ENCODE peak calls at places on chromosomes 1 and 21, in five cellular contexts. One of them, this sample, is unnamed.

GRCh38 chr1:170731566-170732261 is 67.8 kb downstream of the PRRX1 start:
- DNase-seq in K562: no peak
- DNase-seq in WTC11: no peak
- DNase-seq in H1: no peak
- DNase-seq in GM12878: no peak
- DNase-seq in this sample: no peak

GRCh38 chr1:11804666-11805453 is 904 bp downstream of the MTHFR start:
- DNase-seq in K562: peak; percentile 95
- DNase-seq in WTC11: no peak
- DNase-seq in H1: no peak
- DNase-seq in GM12878: no peak
- DNase-seq in this sample: no peak

GRCh38 chr1:110337704-110338199 is 1.4 kb upstream of the RBM15 start:
- DNase-seq in K562: peak; percentile 74
- DNase-seq in WTC11: peak; percentile 58
- DNase-seq in H1: no peak
- DNase-seq in GM12878: no peak
- DNase-seq in this sample: peak; percentile 54

GRCh38 chr21:44742418-44743153 is 31.2 kb upstream of the TSPEAR start:
- DNase-seq in K562: peak; percentile 41
- DNase-seq in WTC11: no peak
- DNase-seq in H1: no peak
- DNase-seq in GM12878: no peak
- DNase-seq in this sample: peak; percentile 30

GRCh38 chr1:42450081-42450480 is 5.7 kb downstream of the ZMYND12 start:
- DNase-seq in K562: no peak
- DNase-seq in WTC11: no peak
- DNase-seq in H1: no peak
- DNase-seq in GM12878: no peak
- DNase-seq in this sample: no peak

GRCh38 chr1:231421971-231422797 is at the start of gene EGLN1:
- DNase-seq in K562: peak; percentile 88
- DNase-seq in WTC11: peak; percentile 80
- DNase-seq in H1: peak; percentile 19
- DNase-seq in GM12878: peak; percentile 48
- DNase-seq in this sample: peak; percentile 82

GRCh38 chr1:47226121-47226977 is 5.7 kb downstream of the TAL1 start:
- DNase-seq in K562: no peak
- DNase-seq in WTC11: no peak
- DNase-seq in H1: no peak
- DNase-seq in GM12878: no peak
- DNase-seq in this sample: no peak

GRCh38 chr21:41681336-41681801 is 85.5 kb downstream of the RIPK4 start:
- DNase-seq in K562: no peak
- DNase-seq in WTC11: no peak
- DNase-seq in H1: no peak
- DNase-seq in GM12878: no peak
- DNase-seq in this sample: no peak

GRCh38 chr1:227841141-227841540 is 25.7 kb downstream of the PRSS38 start:
- DNase-seq in K562: no peak
- DNase-seq in WTC11: no peak
- DNase-seq in H1: no peak
- DNase-seq in GM12878: no peak
- DNase-seq in this sample: no peak

GRCh38 chr1:61301824-61302652 is 219.7 kb downstream of the NFIA start:
- DNase-seq in K562: no peak
- DNase-seq in WTC11: no peak
- DNase-seq in H1: no peak
- DNase-seq in GM12878: no peak
- DNase-seq in this sample: peak; percentile 56

GRCh38 chr1:169595764-169596711 is 9.8 kb upstream of the F5 start:
- DNase-seq in K562: no peak
- DNase-seq in WTC11: peak; percentile 48
- DNase-seq in H1: no peak
- DNase-seq in GM12878: no peak
- DNase-seq in this sample: peak; percentile 38

GRCh38 chr1:6809461-6809860 is 24.2 kb downstream of the CAMTA1 start:
- DNase-seq in K562: no peak
- DNase-seq in WTC11: no peak
- DNase-seq in H1: no peak
- DNase-seq in GM12878: no peak
- DNase-seq in this sample: no peak

GRCh38 chr1:113021430-113022085 is 51.4 kb upstream of the LRIG2 start:
- DNase-seq in K562: no peak
- DNase-seq in WTC11: no peak
- DNase-seq in H1: no peak
- DNase-seq in GM12878: no peak
- DNase-seq in this sample: peak; percentile 74

GRCh38 chr1:243837907-243838546 is 12.0 kb downstream of the AKT3 start:
- DNase-seq in K562: no peak
- DNase-seq in WTC11: no peak
- DNase-seq in H1: no peak
- DNase-seq in GM12878: no peak
- DNase-seq in this sample: no peak

GRCh38 chr1:8116892-8117262 is 90.8 kb upstream of the ERRFI1 start:
- DNase-seq in K562: no peak
- DNase-seq in WTC11: no peak
- DNase-seq in H1: no peak
- DNase-seq in GM12878: no peak
- DNase-seq in this sample: peak; percentile 93

GRCh38 chr1:187257476-187257875 is 428.7 kb downstream of the PLA2G4A start:
- DNase-seq in K562: no peak
- DNase-seq in WTC11: no peak
- DNase-seq in H1: no peak
- DNase-seq in GM12878: no peak
- DNase-seq in this sample: no peak

GRCh38 chr1:48332115-48332514 is 109.6 kb downstream of the SLC5A9 start:
- DNase-seq in K562: no peak
- DNase-seq in WTC11: no peak
- DNase-seq in H1: no peak
- DNase-seq in GM12878: no peak
- DNase-seq in this sample: no peak

GRCh38 chr1:33367488-33368405 is 46.8 kb upstream of the A3GALT2 start:
- DNase-seq in K562: peak; percentile 89
- DNase-seq in WTC11: peak; percentile 93
- DNase-seq in H1: peak; percentile 58
- DNase-seq in GM12878: no peak
- DNase-seq in this sample: peak; percentile 50

GRCh38 chr1:23456226-23456625 is 27.8 kb downstream of the ASAP3 start:
- DNase-seq in K562: no peak
- DNase-seq in WTC11: no peak
- DNase-seq in H1: no peak
- DNase-seq in GM12878: no peak
- DNase-seq in this sample: no peak

GRCh38 chr1:202105571-202106339 is 17.0 kb upstream of the GPR37L1 start:
- DNase-seq in K562: peak; percentile 92
- DNase-seq in WTC11: peak; percentile 83
- DNase-seq in H1: peak; percentile 58
- DNase-seq in GM12878: no peak
- DNase-seq in this sample: no peak

GRCh38 chr1:109773900-109774485 is 10.3 kb upstream of the EPS8L3 start:
- DNase-seq in K562: no peak
- DNase-seq in WTC11: no peak
- DNase-seq in H1: no peak
- DNase-seq in GM12878: no peak
- DNase-seq in this sample: no peak

GRCh38 chr1:9143250-9143649 is 14.3 kb upstream of the GPR157 start:
- DNase-seq in K562: no peak
- DNase-seq in WTC11: no peak
- DNase-seq in H1: no peak
- DNase-seq in GM12878: no peak
- DNase-seq in this sample: no peak

GRCh38 chr1:26799479-26800133 is 11.9 kb downstream of the PIGV start:
- DNase-seq in K562: peak; percentile 51
- DNase-seq in WTC11: no peak
- DNase-seq in H1: no peak
- DNase-seq in GM12878: no peak
- DNase-seq in this sample: no peak

GRCh38 chr1:246760426-246761347 is 36.5 kb downstream of the SCCPDH start:
- DNase-seq in K562: no peak
- DNase-seq in WTC11: no peak
- DNase-seq in H1: no peak
- DNase-seq in GM12878: no peak
- DNase-seq in this sample: no peak

GRCh38 chr1:201224671-201225400 is 34.2 kb downstream of the IGFN1 start:
- DNase-seq in K562: no peak
- DNase-seq in WTC11: no peak
- DNase-seq in H1: no peak
- DNase-seq in GM12878: no peak
- DNase-seq in this sample: no peak

GRCh38 chr1:225697437-225697836 is 44.5 kb upstream of the ENAH start:
- DNase-seq in K562: no peak
- DNase-seq in WTC11: no peak
- DNase-seq in H1: no peak
- DNase-seq in GM12878: no peak
- DNase-seq in this sample: no peak

GRCh38 chr1:163535401-163535800 is 213.6 kb downstream of the NUF2 start:
- DNase-seq in K562: no peak
- DNase-seq in WTC11: no peak
- DNase-seq in H1: no peak
- DNase-seq in GM12878: no peak
- DNase-seq in this sample: no peak
- TF ChIP-seq ATF2 in K562: no peak
- TF ChIP-seq ATF2 in WTC11: no peak
- TF ChIP-seq ATF2 in H1: no peak
- TF ChIP-seq ATF2 in GM12878: no peak
- TF ChIP-seq ATF2 in this sample: no peak

GRCh38 chr1:17010601-17011438 is 908 bp downstream of the ATP13A2 start:
- DNase-seq in K562: peak; percentile 22
- DNase-seq in WTC11: no peak
- DNase-seq in H1: no peak
- DNase-seq in GM12878: no peak
- DNase-seq in this sample: no peak
- TF ChIP-seq ATF2 in K562: no peak
- TF ChIP-seq ATF2 in WTC11: no peak
- TF ChIP-seq ATF2 in H1: no peak
- TF ChIP-seq ATF2 in GM12878: no peak
- TF ChIP-seq ATF2 in this sample: no peak

DNA sequence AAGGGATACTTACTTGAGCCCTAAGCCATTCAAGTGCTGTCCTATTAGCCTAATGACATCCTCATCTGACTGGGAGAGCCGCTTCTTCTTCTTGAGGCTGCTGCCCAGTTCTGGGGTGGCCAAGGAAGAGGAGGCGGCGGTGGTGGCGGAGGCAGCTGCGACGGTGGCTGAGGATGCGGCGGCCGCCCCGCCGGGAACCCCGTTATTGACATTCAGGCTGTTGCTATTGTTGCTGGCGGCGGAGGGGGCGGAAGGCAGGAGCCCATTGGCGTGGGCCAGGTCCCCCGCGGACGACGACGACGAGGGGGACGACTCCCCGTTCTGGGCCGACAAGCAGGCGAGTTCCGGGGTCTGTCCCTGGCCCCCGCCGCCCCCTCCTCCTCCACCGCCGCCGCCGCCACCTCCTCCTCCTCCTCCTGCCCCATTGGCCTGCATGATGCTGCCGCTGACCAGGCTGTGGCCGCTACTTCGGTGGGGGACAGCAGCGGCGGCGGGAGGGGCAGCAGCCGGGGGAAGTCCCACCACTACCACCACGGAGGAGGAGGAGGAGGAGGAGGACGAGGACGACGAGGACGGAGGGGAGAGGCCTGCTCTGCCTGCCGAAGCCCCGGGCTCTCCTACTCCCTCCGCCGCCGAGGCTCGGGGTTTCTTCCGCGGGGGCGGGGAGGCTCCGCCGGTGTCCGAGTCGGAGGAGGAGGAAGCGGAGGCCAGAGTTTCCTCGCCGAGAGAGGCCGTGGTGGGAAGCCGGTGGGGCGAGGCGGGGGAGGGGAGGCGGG is 738 bp downstream of the WDR26 start:
- DNase-seq in K562: peak; percentile 55
- DNase-seq in WTC11: peak; percentile 38
- DNase-seq in H1: no peak
- DNase-seq in GM12878: no peak
- DNase-seq in this sample: no peak
- TF ChIP-seq ATF2 in K562: no peak
- TF ChIP-seq ATF2 in WTC11: no peak
- TF ChIP-seq ATF2 in H1: no peak
- TF ChIP-seq ATF2 in GM12878: no peak
- TF ChIP-seq ATF2 in this sample: no peak

GRCh38 chr1:153308540-153308939 is 4.2 kb downstream of the PGLYRP3 start:
- DNase-seq in K562: no peak
- DNase-seq in WTC11: no peak
- DNase-seq in H1: no peak
- DNase-seq in GM12878: no peak
- DNase-seq in this sample: no peak
- TF ChIP-seq ATF2 in K562: no peak
- TF ChIP-seq ATF2 in WTC11: no peak
- TF ChIP-seq ATF2 in H1: no peak
- TF ChIP-seq ATF2 in GM12878: no peak
- TF ChIP-seq ATF2 in this sample: no peak

GRCh38 chr1:156160744-156161181 is 7.4 kb downstream of the SEMA4A start:
- DNase-seq in K562: peak; percentile 92
- DNase-seq in WTC11: peak; percentile 87
- DNase-seq in H1: no peak
- DNase-seq in GM12878: no peak
- DNase-seq in this sample: no peak
- TF ChIP-seq ATF2 in K562: no peak
- TF ChIP-seq ATF2 in WTC11: no peak
- TF ChIP-seq ATF2 in H1: no peak
- TF ChIP-seq ATF2 in GM12878: no peak
- TF ChIP-seq ATF2 in this sample: no peak

GRCh38 chr1:59057801-59058200 is 239.1 kb upstream of the FGGY start:
- DNase-seq in K562: no peak
- DNase-seq in WTC11: no peak
- DNase-seq in H1: no peak
- DNase-seq in GM12878: no peak
- DNase-seq in this sample: no peak

GRCh38 chr1:59055908-59056719 is 240.8 kb upstream of the FGGY start:
- DNase-seq in K562: peak; percentile 61
- DNase-seq in WTC11: no peak
- DNase-seq in H1: no peak
- DNase-seq in GM12878: no peak
- DNase-seq in this sample: no peak

GRCh38 chr1:59054172-59054571 is 242.7 kb upstream of the FGGY start:
- DNase-seq in K562: no peak
- DNase-seq in WTC11: no peak
- DNase-seq in H1: no peak
- DNase-seq in GM12878: no peak
- DNase-seq in this sample: no peak

GRCh38 chr1:59058681-59059441 is 238.0 kb upstream of the FGGY start:
- DNase-seq in K562: no peak
- DNase-seq in WTC11: no peak
- DNase-seq in H1: no peak
- DNase-seq in GM12878: no peak
- DNase-seq in this sample: no peak

DNA sequence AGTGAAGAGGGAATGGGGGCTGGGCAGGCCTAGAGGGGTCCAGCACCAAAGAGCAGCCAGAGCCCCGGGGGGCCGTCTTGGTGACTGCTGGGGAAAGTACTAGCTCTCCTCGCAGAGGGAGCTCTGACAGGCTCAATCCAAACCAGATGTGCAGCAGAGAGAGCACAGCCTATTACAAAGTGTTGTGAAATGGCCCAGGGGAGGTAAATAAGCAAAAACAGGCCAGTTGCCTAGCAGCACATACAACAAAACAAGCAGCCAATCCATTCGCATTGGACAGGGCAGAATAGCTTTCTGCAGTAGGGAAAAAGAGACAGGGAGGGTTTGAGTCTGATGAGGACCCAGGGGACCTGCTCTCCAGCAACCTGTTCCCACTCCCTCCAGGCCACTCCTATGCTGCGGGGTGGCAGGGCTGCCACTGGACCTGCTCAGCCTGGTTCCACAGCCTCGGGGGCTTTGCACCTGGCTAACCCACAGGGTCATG is 239.6 kb upstream of the FGGY start:
- DNase-seq in K562: no peak
- DNase-seq in WTC11: peak; percentile 40
- DNase-seq in H1: no peak
- DNase-seq in GM12878: no peak
- DNase-seq in this sample: peak; percentile 64
- TF ChIP-seq ATF2 in K562: no peak
- TF ChIP-seq ATF2 in WTC11: no peak
- TF ChIP-seq ATF2 in H1: no peak
- TF ChIP-seq ATF2 in GM12878: no peak
- TF ChIP-seq ATF2 in this sample: no peak